ENCODE peak calls at places on chromosomes 6 and 20, in five cellular contexts. One of them, this sample, is unnamed.

GRCh38 chr6:154848580-154848979 is 115.4 kb downstream of the SCAF8 start:
- DNase-seq in Kasumi-1: no peak
- DNase-seq in Peyer's patch: no peak
- DNase-seq in Right ventricle myocardium superior: no peak
- DNase-seq in foreskin fibroblast: no peak
- DNase-seq in this sample: no peak

GRCh38 chr6:3739311-3739897 is 12.1 kb downstream of the PXDC1 start:
- DNase-seq in Kasumi-1: no peak
- DNase-seq in foreskin fibroblast: no peak
- DNase-seq in Peyer's patch: no peak
- DNase-seq in Right ventricle myocardium superior: no peak
- DNase-seq in this sample: no peak

GRCh38 chr6:90575267-90575666 is 11.6 kb downstream of the MAP3K7 start:
- DNase-seq in Right ventricle myocardium superior: no peak
- DNase-seq in Peyer's patch: no peak
- DNase-seq in Kasumi-1: no peak
- DNase-seq in foreskin fibroblast: no peak
- DNase-seq in this sample: no peak

GRCh38 chr6:35687658-35688604 is 784 bp downstream of the FKBP5 start:
- DNase-seq in Kasumi-1: peak
- DNase-seq in Peyer's patch: peak
- DNase-seq in foreskin fibroblast: no peak
- DNase-seq in Right ventricle myocardium superior: peak
- DNase-seq in this sample: no peak

GRCh38 chr20:38109657-38110524 is 55.2 kb downstream of the TGM2 start:
- DNase-seq in Kasumi-1: no peak
- DNase-seq in Peyer's patch: no peak
- DNase-seq in foreskin fibroblast: peak
- DNase-seq in Right ventricle myocardium superior: peak
- DNase-seq in this sample: peak

GRCh38 chr20:53943522-53944291 is 126.7 kb downstream of the BCAS1 start:
- DNase-seq in Right ventricle myocardium superior: no peak
- DNase-seq in Kasumi-1: peak
- DNase-seq in foreskin fibroblast: no peak
- DNase-seq in Peyer's patch: no peak
- DNase-seq in this sample: no peak

GRCh38 chr6:119348308-119349040 is 1.1 kb downstream of the MAN1A1 start:
- DNase-seq in foreskin fibroblast: no peak
- DNase-seq in Right ventricle myocardium superior: peak
- DNase-seq in Kasumi-1: peak
- DNase-seq in Peyer's patch: peak
- DNase-seq in this sample: no peak

GRCh38 chr6:84220809-84221409 is 6.5 kb downstream of the CEP162 start:
- DNase-seq in Right ventricle myocardium superior: no peak
- DNase-seq in Kasumi-1: peak
- DNase-seq in Peyer's patch: no peak
- DNase-seq in foreskin fibroblast: no peak
- DNase-seq in this sample: peak

GRCh38 chr6:148247386-148248063 is 95.1 kb upstream of the SASH1 start:
- DNase-seq in Right ventricle myocardium superior: no peak
- DNase-seq in Kasumi-1: no peak
- DNase-seq in foreskin fibroblast: no peak
- DNase-seq in Peyer's patch: no peak
- DNase-seq in this sample: no peak

GRCh38 chr6:108203189-108204119 is 37.6 kb downstream of the NR2E1 start:
- DNase-seq in Peyer's patch: no peak
- DNase-seq in Right ventricle myocardium superior: no peak
- DNase-seq in Kasumi-1: no peak
- DNase-seq in foreskin fibroblast: no peak
- DNase-seq in this sample: no peak

GRCh38 chr20:40010483-40010882 is 678.6 kb downstream of the MAFB start:
- DNase-seq in Right ventricle myocardium superior: no peak
- DNase-seq in foreskin fibroblast: peak
- DNase-seq in Peyer's patch: no peak
- DNase-seq in Kasumi-1: no peak
- DNase-seq in this sample: peak

GRCh38 chr6:138979365-138979764 is 8.7 kb downstream of the REPS1 start:
- DNase-seq in Kasumi-1: no peak
- DNase-seq in foreskin fibroblast: peak
- DNase-seq in Peyer's patch: no peak
- DNase-seq in Right ventricle myocardium superior: no peak
- DNase-seq in this sample: peak

GRCh38 chr6:139644821-139645220 is 270.4 kb upstream of the CITED2 start:
- DNase-seq in Kasumi-1: no peak
- DNase-seq in foreskin fibroblast: peak
- DNase-seq in Right ventricle myocardium superior: no peak
- DNase-seq in Peyer's patch: no peak
- DNase-seq in this sample: peak

GRCh38 chr20:63735859-63736718 is at the start of gene LIME1:
- DNase-seq in foreskin fibroblast: no peak
- DNase-seq in Right ventricle myocardium superior: no peak
- DNase-seq in Kasumi-1: no peak
- DNase-seq in Peyer's patch: peak
- DNase-seq in this sample: no peak

GRCh38 chr6:170281331-170282292 is 9.3 kb downstream of the DLL1 start:
- DNase-seq in Kasumi-1: no peak
- DNase-seq in Peyer's patch: no peak
- DNase-seq in foreskin fibroblast: no peak
- DNase-seq in Right ventricle myocardium superior: no peak
- DNase-seq in this sample: no peak

GRCh38 chr6:33549196-33549595 is 30.9 kb downstream of the BAK1 start:
- DNase-seq in foreskin fibroblast: no peak
- DNase-seq in Right ventricle myocardium superior: no peak
- DNase-seq in Peyer's patch: no peak
- DNase-seq in Kasumi-1: no peak
- DNase-seq in this sample: no peak

GRCh38 chr6:5213851-5214507 is 46.8 kb downstream of the LYRM4 start:
- DNase-seq in Kasumi-1: no peak
- DNase-seq in foreskin fibroblast: peak
- DNase-seq in Right ventricle myocardium superior: no peak
- DNase-seq in Peyer's patch: no peak
- DNase-seq in this sample: peak

GRCh38 chr20:58213716-58214115 is 14.7 kb downstream of the ANKRD60 start:
- DNase-seq in Kasumi-1: no peak
- DNase-seq in foreskin fibroblast: no peak
- DNase-seq in Right ventricle myocardium superior: no peak
- DNase-seq in Peyer's patch: no peak
- DNase-seq in this sample: no peak

GRCh38 chr20:31859266-31859997 is 10.9 kb downstream of the DUSP15 start:
- DNase-seq in Peyer's patch: no peak
- DNase-seq in Right ventricle myocardium superior: no peak
- DNase-seq in foreskin fibroblast: no peak
- DNase-seq in Kasumi-1: no peak
- DNase-seq in this sample: no peak

GRCh38 chr6:148370171-148370570 is 27.5 kb downstream of the SASH1 start:
- DNase-seq in Peyer's patch: no peak
- DNase-seq in foreskin fibroblast: no peak
- DNase-seq in Kasumi-1: no peak
- DNase-seq in Right ventricle myocardium superior: no peak
- DNase-seq in this sample: no peak

GRCh38 chr6:43052842-43053544 is 658 bp downstream of the CUL7 start:
- DNase-seq in Right ventricle myocardium superior: no peak
- DNase-seq in Kasumi-1: peak
- DNase-seq in Peyer's patch: peak
- DNase-seq in foreskin fibroblast: no peak
- DNase-seq in this sample: no peak

GRCh38 chr6:158621694-158622544 is 22.6 kb downstream of the DYNLT1 start:
- DNase-seq in foreskin fibroblast: no peak
- DNase-seq in Kasumi-1: no peak
- DNase-seq in Right ventricle myocardium superior: no peak
- DNase-seq in Peyer's patch: no peak
- DNase-seq in this sample: no peak

GRCh38 chr6:105382918-105383317 is 20.0 kb downstream of the PREP start:
- DNase-seq in Right ventricle myocardium superior: no peak
- DNase-seq in Peyer's patch: no peak
- DNase-seq in foreskin fibroblast: no peak
- DNase-seq in Kasumi-1: no peak
- DNase-seq in this sample: peak

GRCh38 chr6:44078795-44079671 is 48.2 kb downstream of the MRPL14 start:
- DNase-seq in foreskin fibroblast: peak
- DNase-seq in Peyer's patch: peak
- DNase-seq in Kasumi-1: no peak
- DNase-seq in Right ventricle myocardium superior: peak
- DNase-seq in this sample: peak

GRCh38 chr6:135182993-135183531 is 2.0 kb downstream of the MYB start:
- DNase-seq in foreskin fibroblast: no peak
- DNase-seq in Peyer's patch: peak
- DNase-seq in Kasumi-1: peak
- DNase-seq in Right ventricle myocardium superior: peak
- DNase-seq in this sample: no peak

GRCh38 chr6:12766365-12766764 is 49.8 kb downstream of the PHACTR1 start:
- DNase-seq in Peyer's patch: no peak
- DNase-seq in Right ventricle myocardium superior: no peak
- DNase-seq in foreskin fibroblast: no peak
- DNase-seq in Kasumi-1: no peak
- DNase-seq in this sample: no peak

GRCh38 chr20:34834459-34834893 is 9.0 kb upstream of the NCOA6 start:
- DNase-seq in Right ventricle myocardium superior: no peak
- DNase-seq in Kasumi-1: peak
- DNase-seq in foreskin fibroblast: no peak
- DNase-seq in Peyer's patch: no peak
- DNase-seq in this sample: peak

GRCh38 chr6:124073021-124073420 is 269.4 kb downstream of the NKAIN2 start:
- DNase-seq in foreskin fibroblast: no peak
- DNase-seq in Kasumi-1: no peak
- DNase-seq in Right ventricle myocardium superior: no peak
- DNase-seq in Peyer's patch: no peak
- DNase-seq in this sample: no peak

GRCh38 chr6:83258517-83258916 is 65.4 kb downstream of the RWDD2A start:
- DNase-seq in Right ventricle myocardium superior: no peak
- DNase-seq in foreskin fibroblast: no peak
- DNase-seq in Peyer's patch: no peak
- DNase-seq in Kasumi-1: no peak
- DNase-seq in this sample: no peak

GRCh38 chr20:48384147-48384818 is 443.5 kb downstream of the PREX1 start:
- DNase-seq in Kasumi-1: no peak
- DNase-seq in foreskin fibroblast: no peak
- DNase-seq in Peyer's patch: no peak
- DNase-seq in Right ventricle myocardium superior: no peak
- DNase-seq in this sample: no peak

GRCh38 chr6:33816911-33817310 is 13.1 kb upstream of the MLN start:
- DNase-seq in Peyer's patch: no peak
- DNase-seq in Right ventricle myocardium superior: peak
- DNase-seq in Kasumi-1: no peak
- DNase-seq in foreskin fibroblast: no peak
- DNase-seq in this sample: no peak

GRCh38 chr6:148915889-148916288 is 169.1 kb downstream of the UST start:
- DNase-seq in Peyer's patch: no peak
- DNase-seq in Kasumi-1: no peak
- DNase-seq in foreskin fibroblast: no peak
- DNase-seq in Right ventricle myocardium superior: no peak
- DNase-seq in this sample: no peak

GRCh38 chr6:1561355-1561754 is 48.4 kb upstream of the FOXC1 start:
- DNase-seq in Peyer's patch: no peak
- DNase-seq in foreskin fibroblast: no peak
- DNase-seq in Right ventricle myocardium superior: no peak
- DNase-seq in Kasumi-1: no peak
- DNase-seq in this sample: no peak

This sample was measured in fibroblast of gingiva.